ENCODE peak calls at places on chromosomes 12 and 14, in four cellular contexts. One of them, this sample, is unnamed.

GRCh38 chr14:60656755-60657608 is 7.7 kb upstream of the SIX1 start:
- DNase-seq in HepG2: peak
- DNase-seq in GM12878: peak
- DNase-seq in K562: peak
- DNase-seq in this sample: peak

GRCh38 chr12:72349491-72349890 is 77.3 kb downstream of the TRHDE start:
- DNase-seq in HepG2: no peak
- DNase-seq in GM12878: no peak
- DNase-seq in K562: no peak
- DNase-seq in this sample: no peak

GRCh38 chr14:39015360-39015961 is 87.6 kb downstream of the SEC23A start:
- DNase-seq in HepG2: peak
- DNase-seq in GM12878: no peak
- DNase-seq in K562: peak
- DNase-seq in this sample: peak

GRCh38 chr14:79376557-79376956 is 834.7 kb downstream of the DIO2 start:
- DNase-seq in HepG2: no peak
- DNase-seq in GM12878: no peak
- DNase-seq in K562: no peak
- DNase-seq in this sample: no peak

GRCh38 chr14:23750357-23750756 is 114.2 kb downstream of the DHRS2 start:
- DNase-seq in HepG2: no peak
- DNase-seq in GM12878: no peak
- DNase-seq in K562: no peak
- DNase-seq in this sample: no peak

GRCh38 chr12:109092484-109093021 is 719 bp downstream of the ALKBH2 start:
- DNase-seq in HepG2: no peak
- DNase-seq in GM12878: no peak
- DNase-seq in K562: peak
- DNase-seq in this sample: no peak

GRCh38 chr12:114355389-114356088 is 50.4 kb downstream of the TBX5 start:
- DNase-seq in HepG2: peak
- DNase-seq in GM12878: no peak
- DNase-seq in K562: no peak
- DNase-seq in this sample: peak

GRCh38 chr12:64194333-64195149 is 27.6 kb downstream of the KICS2 start:
- DNase-seq in HepG2: no peak
- DNase-seq in GM12878: no peak
- DNase-seq in K562: no peak
- DNase-seq in this sample: no peak

DNA sequence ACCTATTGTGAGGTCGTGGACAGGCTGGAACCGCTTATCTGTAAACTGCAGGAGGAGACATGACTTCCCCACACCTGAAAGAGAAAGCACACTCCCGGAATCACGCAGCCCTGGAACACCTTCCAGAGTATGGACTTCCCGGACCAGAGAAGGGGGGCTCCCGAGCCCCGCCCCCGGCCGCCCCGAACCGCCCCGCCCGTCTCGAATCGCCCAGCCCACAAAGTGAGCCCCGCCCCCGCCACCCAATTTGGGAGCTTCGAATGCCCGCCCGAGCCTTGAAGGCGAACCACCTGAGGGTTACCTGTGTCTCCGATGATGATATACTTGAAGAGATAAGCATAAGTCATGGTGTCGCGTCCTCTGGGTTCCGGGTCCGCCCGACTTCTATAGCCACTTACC is 234 bp downstream of the RAB2B start:
- DNase-seq in HepG2: peak
- DNase-seq in GM12878: no peak
- DNase-seq in K562: peak
- DNase-seq in this sample: no peak
- TF ChIP-seq CHD4 in HepG2: no peak
- TF ChIP-seq CHD4 in GM12878: no peak
- TF ChIP-seq CHD4 in K562: no peak
- TF ChIP-seq CHD4 in this sample: no peak

DNA sequence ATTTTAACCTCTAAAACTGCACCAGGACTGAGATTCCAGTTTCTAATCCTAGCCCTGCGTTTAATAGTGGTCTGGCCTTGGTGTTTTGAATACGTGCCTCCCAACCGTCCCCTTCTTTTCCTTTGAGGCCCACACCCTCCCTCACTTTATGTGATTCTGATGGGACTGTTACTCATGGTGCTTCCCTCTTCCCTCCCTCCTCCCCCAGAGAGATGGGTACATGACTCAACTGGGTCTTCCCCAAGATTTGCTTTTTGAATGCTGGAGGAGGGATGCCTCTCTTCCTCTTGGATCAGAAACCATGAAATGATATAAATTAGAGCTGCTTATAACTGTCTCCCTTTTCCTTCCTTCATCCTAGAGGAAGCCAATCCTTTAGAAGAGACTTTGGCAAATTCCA is 8.2 kb upstream of the PPP2R5E start:
- DNase-seq in HepG2: no peak
- DNase-seq in GM12878: no peak
- DNase-seq in K562: no peak
- DNase-seq in this sample: no peak
- TF ChIP-seq CHD4 in HepG2: no peak
- TF ChIP-seq CHD4 in GM12878: no peak
- TF ChIP-seq CHD4 in K562: no peak
- TF ChIP-seq CHD4 in this sample: no peak

GRCh38 chr14:45810152-45810872 is 557.3 kb upstream of the MIS18BP1 start:
- DNase-seq in HepG2: no peak
- DNase-seq in GM12878: peak
- DNase-seq in K562: no peak
- DNase-seq in this sample: no peak

GRCh38 chr14:45811155-45811554 is 558.2 kb upstream of the MIS18BP1 start:
- DNase-seq in HepG2: no peak
- DNase-seq in GM12878: no peak
- DNase-seq in K562: no peak
- DNase-seq in this sample: no peak

GRCh38 chr14:45807187-45807586 is 554.2 kb upstream of the MIS18BP1 start:
- DNase-seq in HepG2: no peak
- DNase-seq in GM12878: no peak
- DNase-seq in K562: no peak
- DNase-seq in this sample: no peak
- TF ChIP-seq CHD4 in HepG2: no peak
- TF ChIP-seq CHD4 in GM12878: no peak
- TF ChIP-seq CHD4 in K562: no peak
- TF ChIP-seq CHD4 in this sample: no peak

GRCh38 chr14:90576581-90576980 is 179.8 kb downstream of the CALM1 start:
- DNase-seq in HepG2: no peak
- DNase-seq in GM12878: no peak
- DNase-seq in K562: no peak
- DNase-seq in this sample: no peak
- TF ChIP-seq CHD4 in HepG2: no peak
- TF ChIP-seq CHD4 in GM12878: no peak
- TF ChIP-seq CHD4 in K562: no peak
- TF ChIP-seq CHD4 in this sample: no peak

GRCh38 chr12:62948123-62948522 is 13.2 kb upstream of the PPM1H start:
- DNase-seq in HepG2: no peak
- DNase-seq in GM12878: no peak
- DNase-seq in K562: no peak
- DNase-seq in this sample: no peak

GRCh38 chr12:62947364-62947763 is 12.4 kb upstream of the PPM1H start:
- DNase-seq in HepG2: no peak
- DNase-seq in GM12878: no peak
- DNase-seq in K562: no peak
- DNase-seq in this sample: no peak

GRCh38 chr12:62943779-62944395 is 8.9 kb upstream of the PPM1H start:
- DNase-seq in HepG2: no peak
- DNase-seq in GM12878: no peak
- DNase-seq in K562: peak
- DNase-seq in this sample: no peak
- TF ChIP-seq CHD4 in HepG2: no peak
- TF ChIP-seq CHD4 in GM12878: no peak
- TF ChIP-seq CHD4 in K562: no peak
- TF ChIP-seq CHD4 in this sample: no peak

GRCh38 chr12:113099764-113100163 is 35.8 kb downstream of the RASAL1 start:
- DNase-seq in HepG2: no peak
- DNase-seq in GM12878: no peak
- DNase-seq in K562: no peak
- DNase-seq in this sample: no peak

GRCh38 chr12:113099364-113099763 is 36.2 kb downstream of the RASAL1 start:
- DNase-seq in HepG2: no peak
- DNase-seq in GM12878: no peak
- DNase-seq in K562: no peak
- DNase-seq in this sample: no peak

GRCh38 chr12:113096675-113097461 is 38.7 kb downstream of the RASAL1 start:
- DNase-seq in HepG2: no peak
- DNase-seq in GM12878: no peak
- DNase-seq in K562: no peak
- DNase-seq in this sample: no peak

GRCh38 chr12:113097716-113098427 is 37.7 kb downstream of the RASAL1 start:
- DNase-seq in HepG2: no peak
- DNase-seq in GM12878: no peak
- DNase-seq in K562: no peak
- DNase-seq in this sample: no peak

DNA sequence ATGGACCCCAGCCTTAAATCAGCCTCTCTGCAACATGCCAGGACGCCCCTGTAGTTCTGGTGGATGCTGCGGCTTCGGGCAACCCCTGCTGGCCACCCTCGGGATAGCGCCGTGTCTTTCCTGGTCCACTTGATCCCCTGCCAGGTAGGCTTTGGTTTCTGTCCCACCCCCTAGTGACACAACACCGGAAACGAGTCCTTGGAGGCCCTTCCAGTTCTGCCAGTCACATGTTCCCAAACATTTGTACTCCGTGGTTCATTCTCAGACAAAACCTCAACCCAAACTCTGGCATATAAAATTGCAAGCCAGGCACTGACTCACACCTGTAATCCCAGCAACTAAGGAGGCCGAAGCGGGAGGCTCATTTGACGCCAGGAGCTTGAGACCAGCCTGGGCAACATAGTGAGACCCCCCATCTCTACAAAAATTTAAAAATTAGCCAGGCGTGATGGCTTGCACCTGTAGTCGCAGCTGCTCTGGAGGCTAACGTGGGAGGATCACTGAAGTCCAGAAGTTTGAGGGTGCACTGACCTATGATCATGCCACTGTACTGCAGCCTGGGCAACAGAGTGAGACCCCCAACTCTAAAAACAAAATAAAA is 37.0 kb downstream of the RASAL1 start:
- DNase-seq in HepG2: peak
- DNase-seq in GM12878: no peak
- DNase-seq in K562: peak
- DNase-seq in this sample: peak
- TF ChIP-seq CHD4 in HepG2: no peak
- TF ChIP-seq CHD4 in GM12878: no peak
- TF ChIP-seq CHD4 in K562: no peak
- TF ChIP-seq CHD4 in this sample: no peak

GRCh38 chr14:55518391-55518790 is 61.6 kb upstream of the KTN1 start:
- DNase-seq in HepG2: no peak
- DNase-seq in GM12878: no peak
- DNase-seq in K562: no peak
- DNase-seq in this sample: no peak

GRCh38 chr14:55514819-55515470 is 65.1 kb upstream of the KTN1 start:
- DNase-seq in HepG2: no peak
- DNase-seq in GM12878: no peak
- DNase-seq in K562: no peak
- DNase-seq in this sample: no peak

GRCh38 chr14:55516776-55517175 is 63.2 kb upstream of the KTN1 start:
- DNase-seq in HepG2: no peak
- DNase-seq in GM12878: no peak
- DNase-seq in K562: no peak
- DNase-seq in this sample: no peak

GRCh38 chr14:55523321-55523720 is 56.7 kb upstream of the KTN1 start:
- DNase-seq in HepG2: no peak
- DNase-seq in GM12878: no peak
- DNase-seq in K562: no peak
- DNase-seq in this sample: no peak

GRCh38 chr14:55519473-55520080 is 60.4 kb upstream of the KTN1 start:
- DNase-seq in HepG2: no peak
- DNase-seq in GM12878: no peak
- DNase-seq in K562: no peak
- DNase-seq in this sample: no peak
- TF ChIP-seq CHD4 in HepG2: no peak
- TF ChIP-seq CHD4 in GM12878: no peak
- TF ChIP-seq CHD4 in K562: no peak
- TF ChIP-seq CHD4 in this sample: no peak

GRCh38 chr12:116955382-116956021 is 44.8 kb downstream of the FBXW8 start:
- DNase-seq in HepG2: peak
- DNase-seq in GM12878: no peak
- DNase-seq in K562: peak
- DNase-seq in this sample: peak
- TF ChIP-seq CHD4 in HepG2: no peak
- TF ChIP-seq CHD4 in GM12878: no peak
- TF ChIP-seq CHD4 in K562: no peak
- TF ChIP-seq CHD4 in this sample: no peak

GRCh38 chr14:99910337-99911268 is 117.4 kb downstream of the EML1 start:
- DNase-seq in HepG2: peak
- DNase-seq in GM12878: no peak
- DNase-seq in K562: no peak
- DNase-seq in this sample: peak
- TF ChIP-seq CHD4 in HepG2: no peak
- TF ChIP-seq CHD4 in GM12878: no peak
- TF ChIP-seq CHD4 in K562: no peak
- TF ChIP-seq CHD4 in this sample: no peak

This sample was measured in A549.